ENCODE peak calls at places on chromosomes 4 and X, in eight cellular contexts. One of them, this sample, is unnamed.

GRCh38 chr4:63553123-63553522 is 856.1 kb downstream of the TECRL start:
- DNase-seq in mammary epithelial cell: no peak
- DNase-seq in H54: no peak
- DNase-seq in NCI-H2171 treated with DMSO at 0.1 percent for 48 hours: no peak
- DNase-seq in HS-5: no peak
- DNase-seq in ovary: no peak
- DNase-seq in choroid plexus epithelial cell: no peak
- DNase-seq in transverse colon: no peak
- DNase-seq in this sample: no peak

GRCh38 chrX:43853225-43853828 is 28.9 kb downstream of the MAOB start:
- DNase-seq in mammary epithelial cell: no peak
- DNase-seq in H54: no peak
- DNase-seq in NCI-H2171 treated with DMSO at 0.1 percent for 48 hours: no peak
- DNase-seq in HS-5: no peak
- DNase-seq in ovary: no peak
- DNase-seq in choroid plexus epithelial cell: no peak
- DNase-seq in transverse colon: no peak
- DNase-seq in this sample: no peak

GRCh38 chr4:141912831-141913230 is 276.4 kb downstream of the IL15 start:
- DNase-seq in mammary epithelial cell: no peak
- DNase-seq in H54: no peak
- DNase-seq in NCI-H2171 treated with DMSO at 0.1 percent for 48 hours: no peak
- DNase-seq in HS-5: no peak
- DNase-seq in ovary: no peak
- DNase-seq in choroid plexus epithelial cell: peak
- DNase-seq in transverse colon: peak
- DNase-seq in this sample: no peak

GRCh38 chrX:9379697-9380551 is 84.9 kb upstream of the TBL1X start:
- DNase-seq in mammary epithelial cell: peak
- DNase-seq in H54: peak
- DNase-seq in NCI-H2171 treated with DMSO at 0.1 percent for 48 hours: no peak
- DNase-seq in HS-5: peak
- DNase-seq in ovary: no peak
- DNase-seq in choroid plexus epithelial cell: peak
- DNase-seq in transverse colon: peak
- DNase-seq in this sample: no peak

GRCh38 chr4:85457752-85458467 is 17.0 kb upstream of the ARHGAP24 start:
- DNase-seq in mammary epithelial cell: no peak
- DNase-seq in H54: no peak
- DNase-seq in NCI-H2171 treated with DMSO at 0.1 percent for 48 hours: no peak
- DNase-seq in HS-5: no peak
- DNase-seq in ovary: no peak
- DNase-seq in choroid plexus epithelial cell: no peak
- DNase-seq in transverse colon: no peak
- DNase-seq in this sample: no peak

GRCh38 chr4:40570348-40571077 is 59.2 kb downstream of the RBM47 start:
- DNase-seq in mammary epithelial cell: no peak
- DNase-seq in H54: no peak
- DNase-seq in NCI-H2171 treated with DMSO at 0.1 percent for 48 hours: no peak
- DNase-seq in HS-5: no peak
- DNase-seq in ovary: no peak
- DNase-seq in choroid plexus epithelial cell: peak
- DNase-seq in transverse colon: no peak
- DNase-seq in this sample: no peak

GRCh38 chrX:134932528-134933217 is 58.1 kb upstream of the SMIM10 start:
- DNase-seq in mammary epithelial cell: peak
- DNase-seq in H54: peak
- DNase-seq in NCI-H2171 treated with DMSO at 0.1 percent for 48 hours: no peak
- DNase-seq in HS-5: peak
- DNase-seq in ovary: no peak
- DNase-seq in choroid plexus epithelial cell: peak
- DNase-seq in transverse colon: no peak
- DNase-seq in this sample: no peak

GRCh38 chrX:103211012-103211715 is 3.7 kb upstream of the BEX4 start:
- DNase-seq in mammary epithelial cell: peak
- DNase-seq in H54: no peak
- DNase-seq in NCI-H2171 treated with DMSO at 0.1 percent for 48 hours: peak
- DNase-seq in HS-5: peak
- DNase-seq in ovary: peak
- DNase-seq in choroid plexus epithelial cell: peak
- DNase-seq in transverse colon: peak
- DNase-seq in this sample: no peak

GRCh38 chrX:106208154-106208553 is 40.0 kb downstream of the PWWP3B start:
- DNase-seq in mammary epithelial cell: no peak
- DNase-seq in H54: no peak
- DNase-seq in NCI-H2171 treated with DMSO at 0.1 percent for 48 hours: no peak
- DNase-seq in HS-5: no peak
- DNase-seq in ovary: no peak
- DNase-seq in choroid plexus epithelial cell: no peak
- DNase-seq in transverse colon: no peak
- DNase-seq in this sample: no peak

GRCh38 chrX:107014927-107015326 is 14.9 kb upstream of the MORC4 start:
- DNase-seq in mammary epithelial cell: no peak
- DNase-seq in H54: no peak
- DNase-seq in NCI-H2171 treated with DMSO at 0.1 percent for 48 hours: peak
- DNase-seq in HS-5: no peak
- DNase-seq in ovary: no peak
- DNase-seq in choroid plexus epithelial cell: no peak
- DNase-seq in transverse colon: no peak
- DNase-seq in this sample: no peak

GRCh38 chr4:140330311-140330900 is 43.0 kb upstream of the SCOC start:
- DNase-seq in mammary epithelial cell: peak
- DNase-seq in H54: no peak
- DNase-seq in NCI-H2171 treated with DMSO at 0.1 percent for 48 hours: no peak
- DNase-seq in HS-5: no peak
- DNase-seq in ovary: no peak
- DNase-seq in choroid plexus epithelial cell: peak
- DNase-seq in transverse colon: no peak
- DNase-seq in this sample: no peak

GRCh38 chr4:7179158-7179557 is 13.2 kb upstream of the SORCS2 start:
- DNase-seq in mammary epithelial cell: no peak
- DNase-seq in H54: no peak
- DNase-seq in NCI-H2171 treated with DMSO at 0.1 percent for 48 hours: no peak
- DNase-seq in HS-5: no peak
- DNase-seq in ovary: no peak
- DNase-seq in choroid plexus epithelial cell: no peak
- DNase-seq in transverse colon: no peak
- DNase-seq in this sample: no peak

GRCh38 chr4:10982305-10982704 is 297.7 kb upstream of the CLNK start:
- DNase-seq in mammary epithelial cell: no peak
- DNase-seq in H54: no peak
- DNase-seq in NCI-H2171 treated with DMSO at 0.1 percent for 48 hours: no peak
- DNase-seq in HS-5: no peak
- DNase-seq in ovary: no peak
- DNase-seq in choroid plexus epithelial cell: no peak
- DNase-seq in transverse colon: no peak
- DNase-seq in this sample: no peak

GRCh38 chr4:109818268-109818667 is 2.7 kb downstream of the GAR1 start:
- DNase-seq in mammary epithelial cell: no peak
- DNase-seq in H54: no peak
- DNase-seq in NCI-H2171 treated with DMSO at 0.1 percent for 48 hours: no peak
- DNase-seq in HS-5: no peak
- DNase-seq in ovary: no peak
- DNase-seq in choroid plexus epithelial cell: no peak
- DNase-seq in transverse colon: no peak
- DNase-seq in this sample: no peak